ENCODE peak calls at places on chromosomes 11 and 22, in six cellular contexts. L is NCI-H2171 treated with DMSO at 0.1 percent for 48 hours, T is left ventricle myocardium inferior, D is progenitor cell of endocrine pancreas, Q is Kasumi-1, C is right atrium auricular region. Z is an unnamed sample.
A peak's percentile ranks its signal among the peaks of the same experiment; 100 is the strongest.

GRCh38 chr11:126350811-126351210 is 4.7 kb upstream of the ST3GAL4 start:
- DNase-seq in C (no peak), T (no peak), L (no peak), D (no peak), Q (no peak), Z (no peak)

GRCh38 chr11:9533736-9534473 is 39.6 kb upstream of the WEE1 start:
- DNase-seq in T (no peak), C (no peak), Q (no peak), D (no peak), L (no peak), Z (no peak)

GRCh38 chr11:117058761-117059233 is 39.4 kb downstream of the SIK3 start:
- DNase-seq in Q (no peak), C (no peak), D (no peak), L (no peak), T (no peak), Z (no peak)

GRCh38 chr11:119885067-119885466 is 156.1 kb upstream of the NECTIN1 start:
- DNase-seq in T (no peak), Q (no peak), L (no peak), C (no peak), D (no peak), Z (no peak)

GRCh38 chr11:108498046-108498815 is at the start of gene POGLUT3:
- DNase-seq in T (peak; percentile 63), C (peak; percentile 59), Q (peak; percentile 57), D (peak; percentile 62), L (peak; percentile 56), Z (no peak)

GRCh38 chr11:8777907-8778767 is 95.5 kb downstream of the RPL27A start:
- DNase-seq in T (peak; percentile 69), Q (no peak), D (no peak), C (peak; percentile 69), L (no peak), Z (no peak)

GRCh38 chr11:96152623-96153022 is 190.4 kb downstream of the MAML2 start:
- DNase-seq in D (no peak), C (no peak), Q (no peak), L (no peak), T (no peak), Z (no peak)

GRCh38 chr11:32843544-32843943 is 13.8 kb downstream of the PRRG4 start:
- DNase-seq in L (no peak), C (no peak), T (no peak), D (no peak), Q (no peak), Z (no peak)

GRCh38 chr22:49728566-49729271 is 99.0 kb downstream of the BRD1 start:
- DNase-seq in T (peak; percentile 7), D (no peak), C (no peak), Q (no peak), L (no peak), Z (no peak)

GRCh38 chr11:120208777-120209176 is 2.1 kb upstream of the OAF start:
- DNase-seq in D (no peak), C (peak; percentile 84), T (no peak), L (no peak), Q (peak; percentile 63), Z (no peak)

GRCh38 chr11:2767071-2767470 is 67.3 kb upstream of the KCNQ1OT1 start:
- DNase-seq in Q (no peak), L (no peak), D (no peak), C (no peak), T (no peak), Z (no peak)

GRCh38 chr22:46374663-46375474 is 39.4 kb downstream of the TRMU start:
- DNase-seq in C (no peak), Q (no peak), T (no peak), D (no peak), L (no peak), Z (no peak)

GRCh38 chr22:20015971-20016733 is 471 bp downstream of the ARVCF start:
- DNase-seq in T (no peak), L (peak; percentile 6), D (peak; percentile 31), Q (peak; percentile 31), C (no peak), Z (no peak)

GRCh38 chr11:44007746-44008501 is 39.9 kb upstream of the ACCSL start:
- DNase-seq in T (no peak), L (no peak), D (no peak), C (peak; percentile 52), Q (no peak), Z (no peak)

GRCh38 chr11:21142007-21142406 is 472.6 kb downstream of the NELL1 start:
- DNase-seq in D (no peak), C (no peak), Q (no peak), T (no peak), L (no peak), Z (no peak)

GRCh38 chr11:75151346-75152047 is 590 bp downstream of the SLCO2B1 start:
- DNase-seq in T (no peak), L (no peak), Q (no peak), D (no peak), C (no peak), Z (no peak)